ENCODE peak calls at places on chromosome X, in eight cellular contexts. P is activated naive CD8-positive, alpha-beta T cell treated with anti-CD3 and anti-CD28 coated beads, Interleukin-2, amount 50 U/mL, for 24 hours; Z is T-cell; R is left cardiac atrium; G is colonic mucosa; A is Right ventricle myocardium superior; V is T-helper 1 cell; N is AG04450. E is an unnamed sample.

GRCh38 chrX:47704736-47705135 is 45.8 kb upstream of the UXT start:
- DNase-seq in A (no peak), Z (no peak), N (no peak), V (no peak), R (no peak), P (no peak), G (no peak), E (no peak)

GRCh38 chrX:77691916-77692315 is 94.1 kb downstream of the ATRX start:
- DNase-seq in P (no peak), V (no peak), R (no peak), Z (no peak), G (no peak), A (no peak), N (no peak), E (no peak)

GRCh38 chrX:76253432-76253831 is 80.6 kb downstream of the PBDC1 start:
- DNase-seq in R (no peak), Z (peak), G (peak), N (peak), P (peak), V (peak), A (no peak), E (no peak)

GRCh38 chrX:10514891-10515290 is 105.5 kb downstream of the MID1 start:
- DNase-seq in G (no peak), Z (no peak), N (no peak), R (no peak), V (no peak), P (no peak), A (no peak), E (no peak)

GRCh38 chrX:131752493-131753198 is 208.8 kb downstream of the OR13H1 start:
- DNase-seq in Z (no peak), N (no peak), A (no peak), G (peak), R (peak), V (no peak), P (no peak), E (no peak)

GRCh38 chrX:70479970-70480659 is 35.5 kb downstream of the DLG3 start:
- DNase-seq in V (no peak), R (no peak), G (peak), A (no peak), N (no peak), Z (no peak), P (no peak), E (no peak)

GRCh38 chrX:39204945-39205344 is 403.7 kb downstream of the MID1IP1 start:
- DNase-seq in G (no peak), V (no peak), Z (no peak), N (no peak), A (no peak), R (no peak), P (peak), E (no peak)

GRCh38 chrX:3244203-3244743 is 102.2 kb downstream of the MXRA5 start:
- DNase-seq in N (peak), R (no peak), Z (no peak), P (no peak), G (no peak), V (no peak), A (no peak), E (no peak)

GRCh38 chrX:70592091-70592490 is 147.5 kb downstream of the DLG3 start:
- DNase-seq in N (peak), G (no peak), Z (no peak), V (no peak), A (no peak), R (no peak), P (peak), E (no peak)

GRCh38 chrX:103398321-103398937 is 22.1 kb downstream of the BEX3 start:
- DNase-seq in A (no peak), R (no peak), Z (no peak), P (no peak), N (no peak), V (no peak), G (no peak), E (no peak)

GRCh38 chrX:114717921-114718320 is 134.0 kb downstream of the HTR2C start:
- DNase-seq in R (no peak), Z (no peak), P (no peak), A (no peak), V (no peak), N (no peak), G (no peak), E (no peak)

GRCh38 chrX:17590892-17591740 is 146.2 kb upstream of the SCML1 start:
- DNase-seq in V (no peak), N (no peak), P (peak), R (peak), A (peak), G (peak), Z (no peak), E (peak)

GRCh38 chrX:47885501-47885900 is 48.8 kb downstream of the ZNF81 start:
- DNase-seq in R (no peak), V (no peak), P (no peak), A (no peak), Z (no peak), G (no peak), N (no peak), E (no peak)

GRCh38 chrX:11188664-11189063 is 77.5 kb downstream of the HCCS start:
- DNase-seq in V (no peak), A (no peak), Z (no peak), N (no peak), G (no peak), R (no peak), P (no peak), E (no peak)

GRCh38 chrX:153635788-153636668 is 11.0 kb upstream of the DUSP9 start:
- DNase-seq in Z (no peak), V (no peak), P (peak), R (no peak), G (no peak), A (no peak), N (no peak), E (no peak)

GRCh38 chrX:153969904-153970397 is 1.7 kb downstream of the HCFC1 start:
- DNase-seq in V (no peak), N (no peak), Z (no peak), G (no peak), P (no peak), A (peak), R (no peak), E (no peak)

GRCh38 chrX:69510137-69510715 is 6.1 kb downstream of the NALF2 start:
- DNase-seq in G (no peak), N (no peak), R (no peak), Z (no peak), A (no peak), P (no peak), V (no peak), E (no peak)

GRCh38 chrX:151984328-151984727 is 9.9 kb upstream of the GABRE start:
- DNase-seq in Z (no peak), P (no peak), A (no peak), G (no peak), N (no peak), R (no peak), V (no peak), E (no peak)

GRCh38 chrX:25596881-25597280 is 541.3 kb upstream of the MAGEB18 start:
- DNase-seq in G (no peak), V (no peak), R (no peak), Z (no peak), A (no peak), N (no peak), P (no peak), E (no peak)

GRCh38 chrX:153884136-153885076 is 1.6 kb downstream of the L1CAM start:
- DNase-seq in P (no peak), V (no peak), G (no peak), R (no peak), Z (no peak), N (no peak), A (no peak), E (no peak)

GRCh38 chrX:108541286-108541685 is 101.6 kb downstream of the COL4A5 start:
- DNase-seq in N (no peak), R (no peak), V (no peak), A (no peak), P (no peak), G (no peak), Z (no peak), E (no peak)

GRCh38 chrX:21657318-21658151 is 595 bp downstream of the KLHL34 start:
- DNase-seq in G (no peak), N (no peak), R (no peak), Z (no peak), P (no peak), A (peak), V (no peak), E (no peak)

GRCh38 chrX:65241059-65241721 is 264.9 kb upstream of the ZC4H2 start:
- DNase-seq in N (no peak), R (no peak), G (no peak), P (no peak), A (no peak), Z (no peak), V (no peak), E (no peak)

GRCh38 chrX:132860200-132860599 is 98.2 kb downstream of the HS6ST2 start:
- DNase-seq in Z (no peak), V (no peak), P (no peak), R (no peak), A (no peak), N (no peak), G (no peak), E (no peak)

GRCh38 chrX:106608016-106608415 is 3.8 kb upstream of the RADX start:
- DNase-seq in N (no peak), Z (peak), P (peak), A (no peak), R (no peak), G (no peak), V (peak), E (no peak)

GRCh38 chrX:114626323-114626722 is 42.4 kb downstream of the HTR2C start:
- DNase-seq in A (no peak), P (no peak), G (no peak), Z (no peak), R (no peak), N (no peak), V (no peak), E (no peak)

GRCh38 chrX:50723006-50723405 is 91.0 kb downstream of the SHROOM4 start:
- DNase-seq in G (no peak), N (no peak), V (no peak), A (no peak), P (no peak), Z (no peak), R (no peak), E (no peak)

GRCh38 chrX:7330971-7331746 is 183.2 kb upstream of the PUDP start:
- DNase-seq in V (no peak), P (no peak), G (no peak), Z (no peak), R (peak), A (no peak), N (no peak), E (no peak)

GRCh38 chrX:39814391-39814790 is 283.4 kb downstream of the BCOR start:
- DNase-seq in V (no peak), P (peak), R (peak), A (no peak), N (no peak), G (peak), Z (peak), E (no peak)

GRCh38 chrX:14591976-14592375 is 62.6 kb downstream of the GLRA2 start:
- DNase-seq in A (no peak), V (no peak), R (no peak), Z (no peak), P (no peak), N (no peak), G (no peak), E (no peak)

GRCh38 chrX:19889582-19890342 is 2.4 kb upstream of the SH3KBP1 start:
- DNase-seq in R (peak), N (peak), Z (peak), A (no peak), P (peak), V (peak), G (no peak), E (no peak)

GRCh38 chrX:8201896-8202331 is 30.8 kb upstream of the VCX2 start:
- DNase-seq in G (no peak), P (no peak), N (no peak), R (peak), A (peak), V (no peak), Z (no peak), E (peak)

GRCh38 chrX:48025561-48025960 is 18.8 kb downstream of the SPACA5 start:
- DNase-seq in G (peak), R (no peak), V (no peak), P (peak), Z (peak), N (peak), A (no peak), E (peak)

GRCh38 chrX:44693255-44693654 is 150.6 kb upstream of the DUSP21 start:
- DNase-seq in G (no peak), Z (no peak), P (no peak), A (no peak), N (no peak), R (no peak), V (no peak), E (no peak)

GRCh38 chrX:120718969-120719368 is 89.1 kb upstream of the C1GALT1C1 start:
- DNase-seq in N (no peak), Z (no peak), G (no peak), P (no peak), A (no peak), V (no peak), R (no peak), E (no peak)